ENCODE peak calls at places on chromosomes 6 and 20, in eight cellular contexts. Z is thyroid gland, X is uterus, P is ovary, S is tibial nerve, M is adrenal gland, K is A549, C is heart left ventricle. J is an unnamed sample.

GRCh38 chr6:147905721-147906120 is 397.2 kb downstream of the SAMD5 start:
- DNase-seq in K (no peak), C (no peak), S (no peak), Z (no peak), X (no peak), P (no peak), M (no peak), J (no peak)

GRCh38 chr6:39887692-39888450 is 46.4 kb downstream of the MOCS1 start:
- DNase-seq in K (no peak), C (peak; percentile 86), Z (peak; percentile 97), P (peak; percentile 81), X (peak; percentile 86), M (peak; percentile 54), S (peak; percentile 80), J (no peak)

GRCh38 chr6:161186173-161186769 is 87.6 kb downstream of the AGPAT4 start:
- DNase-seq in X (no peak), S (no peak), Z (no peak), C (peak; percentile 18), M (no peak), P (no peak), K (peak; percentile 31), J (no peak)

GRCh38 chr6:8240316-8240715 is 138.0 kb upstream of the EEF1E1 start:
- DNase-seq in S (no peak), Z (no peak), C (no peak), P (no peak), X (no peak), K (no peak), M (no peak), J (no peak)

GRCh38 chr6:1096967-1097765 is 214.7 kb upstream of the FOXQ1 start:
- DNase-seq in X (no peak), M (no peak), Z (no peak), C (no peak), P (no peak), K (no peak), S (no peak), J (no peak)

GRCh38 chr20:25136643-25137559 is 55.0 kb upstream of the VSX1 start:
- DNase-seq in C (peak; percentile 74), M (peak; percentile 51), Z (peak; percentile 92), S (peak; percentile 18), K (peak; percentile 87), P (peak; percentile 38), X (no peak), J (no peak)

GRCh38 chr6:99868074-99868702 is 125.8 kb downstream of the MCHR2 start:
- DNase-seq in C (peak; percentile 45), P (peak; percentile 39), K (peak; percentile 18), S (peak; percentile 57), M (peak; percentile 79), Z (peak; percentile 51), X (peak; percentile 21), J (peak; percentile 81)

GRCh38 chr6:119348308-119349040 is 1.1 kb downstream of the MAN1A1 start:
- DNase-seq in M (peak; percentile 34), X (peak; percentile 29), Z (peak; percentile 34), K (no peak), P (peak; percentile 36), C (peak; percentile 36), S (no peak), J (peak; percentile 90)

GRCh38 chr6:165556116-165556843 is 106.8 kb downstream of the PDE10A start:
- DNase-seq in Z (peak; percentile 29), P (no peak), K (no peak), X (no peak), C (no peak), S (no peak), M (no peak), J (no peak)

GRCh38 chr6:13453771-13454251 is 33.6 kb downstream of the GFOD1 start:
- DNase-seq in M (no peak), P (no peak), C (no peak), X (no peak), Z (no peak), S (no peak), K (peak; percentile 6), J (no peak)

GRCh38 chr20:56043227-56043626 is 37.9 kb upstream of the CBLN4 start:
- DNase-seq in Z (no peak), X (no peak), M (no peak), C (no peak), S (no peak), K (no peak), P (no peak), J (no peak)
- H3K9me3 ChIP-seq in Z (no peaks in the 10 kb centered on the region), X (no peaks in the 10 kb centered on the region), M (no peaks in the 10 kb centered on the region), C (no peaks in the 10 kb centered on the region), S (peaks cover 2% of the 10 kb centered on the region), K (peaks cover 3% of the 10 kb centered on the region), P (no peaks in the 10 kb centered on the region), J (no peaks in the 10 kb centered on the region)

GRCh38 chr6:127515794-127516675 is 3.1 kb downstream of the MTCL3 start:
- DNase-seq in P (peak; percentile 60), Z (peak; percentile 64), M (peak; percentile 60), X (peak; percentile 40), S (no peak), C (peak; percentile 65), K (no peak), J (peak; percentile 91)
- TF ChIP-seq POLR2A in P (no peak), Z (no peak), M (no peak), X (no peak), S (no peak), C (no peak), K (no peak), J (no peak)

DNA sequence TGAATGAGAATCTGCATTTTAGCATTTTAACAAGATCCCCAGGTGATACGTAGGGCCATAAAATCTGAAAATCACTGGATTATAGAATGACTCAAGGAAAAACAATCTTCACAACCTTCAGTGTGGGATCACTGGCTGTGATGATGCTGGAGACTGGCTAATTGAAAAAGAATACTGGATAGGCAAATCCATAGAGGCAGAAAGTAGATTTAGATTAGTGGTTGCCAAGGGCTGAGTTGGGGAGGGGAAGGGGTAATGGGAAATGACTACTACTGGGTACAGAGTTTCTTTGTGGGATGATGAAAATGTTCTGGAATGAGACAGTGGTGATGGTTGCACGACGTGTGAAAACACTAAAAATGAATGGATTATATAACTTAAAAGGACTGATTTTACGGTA is 84.1 kb downstream of the CDK19 start:
- DNase-seq in M (no peak), Z (no peak), X (no peak), S (no peak), K (no peak), C (no peak), P (no peak), J (no peak)
- H3K9me3 ChIP-seq in M (no peaks in the 10 kb centered on the region), Z (no peaks in the 10 kb centered on the region), X (no peaks in the 10 kb centered on the region), S (no peaks in the 10 kb centered on the region), K (no peaks in the 10 kb centered on the region), C (no peaks in the 10 kb centered on the region), P (no peaks in the 10 kb centered on the region), J (no peaks in the 10 kb centered on the region)

DNA sequence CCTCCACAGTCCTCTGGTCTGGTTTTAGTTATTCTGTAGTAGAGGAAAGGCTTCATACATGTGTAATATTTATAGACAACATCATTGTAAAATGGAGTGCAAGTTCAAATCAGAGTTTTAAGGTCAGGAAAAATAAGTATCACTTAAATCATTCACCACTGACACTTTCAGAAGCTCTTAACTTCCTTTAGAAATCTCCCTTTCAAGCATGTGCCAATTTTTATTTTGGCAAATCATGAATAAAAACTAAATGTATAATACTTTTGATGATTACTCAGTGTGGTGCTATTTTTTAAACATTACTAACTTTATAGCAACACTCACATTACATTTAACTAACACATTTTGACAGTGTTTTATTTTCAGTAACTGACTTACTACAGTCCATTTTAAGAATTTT is 112.2 kb downstream of the OGFRL1 start:
- DNase-seq in K (no peak), M (no peak), P (no peak), Z (no peak), S (no peak), C (no peak), X (no peak), J (no peak)
- TF ChIP-seq POLR2A in K (no peak), M (no peak), P (no peak), Z (no peak), S (no peak), C (no peak), X (no peak), J (no peak)

GRCh38 chr6:169086020-169086419 is 167.6 kb downstream of the THBS2 start:
- DNase-seq in X (no peak), P (no peak), C (no peak), K (no peak), M (no peak), S (no peak), Z (no peak), J (no peak)

GRCh38 chr6:169087436-169088046 is 166.1 kb downstream of the THBS2 start:
- DNase-seq in K (no peak), S (no peak), P (no peak), X (no peak), Z (no peak), M (no peak), C (no peak), J (no peak)

GRCh38 chr6:169092375-169092774 is 161.3 kb downstream of the THBS2 start:
- DNase-seq in M (no peak), P (no peak), Z (no peak), K (no peak), X (no peak), S (no peak), C (no peak), J (no peak)

GRCh38 chr6:169085466-169085865 is 168.2 kb downstream of the THBS2 start:
- DNase-seq in C (no peak), S (no peak), X (no peak), M (no peak), K (no peak), Z (no peak), P (no peak), J (no peak)

GRCh38 chr6:169088761-169089160 is 164.9 kb downstream of the THBS2 start:
- DNase-seq in P (no peak), Z (no peak), X (no peak), S (no peak), K (no peak), M (no peak), C (no peak), J (no peak)
- H3K9me3 ChIP-seq in P (no peaks in the 10 kb centered on the region), Z (no peaks in the 10 kb centered on the region), X (no peaks in the 10 kb centered on the region), S (peaks cover 15% of the 10 kb centered on the region), K (peaks cover 18% of the 10 kb centered on the region), M (peaks cover 9% of the 10 kb centered on the region), C (no peaks in the 10 kb centered on the region), J (peaks cover 23% of the 10 kb centered on the region)